ENCODE peak calls at places on chromosomes 5 and 9, in eight cellular contexts. S is uterus; Q is activated CD8-positive, alpha-beta T cell treated with anti-CD3 and anti-CD28 coated beads for 36 hours; Z is Caco-2; K is psoas muscle; E is activated B cell treated with CpG ODN at 0.5 μM for 24 hours; M is B cell; L is keratinocyte. A is an unnamed sample.

GRCh38 chr9:124758061-124758460 is 13.1 kb downstream of the NR6A1 start:
- DNase-seq in S (no peak), Q (no peak), Z (no peak), K (no peak), E (no peak), M (no peak), L (no peak), A (no peak)

GRCh38 chr9:74846771-74847170 is 41.0 kb downstream of the TRPM6 start:
- DNase-seq in S (no peak), Q (no peak), Z (no peak), K (no peak), E (no peak), M (no peak), L (no peak), A (no peak)

GRCh38 chr9:136629879-136630661 is 32.6 kb upstream of the EGFL7 start:
- DNase-seq in S (peak; percentile 54), Q (peak; percentile 82), Z (peak; percentile 85), K (peak; percentile 68), E (peak; percentile 54), M (peak; percentile 68), L (no peak), A (no peak)

GRCh38 chr9:37412431-37413151 is 9.9 kb upstream of the GRHPR start:
- DNase-seq in S (no peak), Q (no peak), Z (no peak), K (peak; percentile 81), E (no peak), M (no peak), L (peak; percentile 41), A (no peak)

GRCh38 chr5:176394881-176395675 is 6.5 kb downstream of the HIGD2A start:
- DNase-seq in S (no peak), Q (no peak), Z (no peak), K (no peak), E (no peak), M (no peak), L (no peak), A (no peak)

GRCh38 chr5:157532022-157532421 is 43.6 kb downstream of the ADAM19 start:
- DNase-seq in S (no peak), Q (no peak), Z (no peak), K (no peak), E (no peak), M (no peak), L (no peak), A (no peak)

GRCh38 chr5:21806943-21807342 is 1046.2 kb downstream of the CDH12 start:
- DNase-seq in S (no peak), Q (no peak), Z (no peak), K (no peak), E (no peak), M (no peak), L (peak; percentile 15), A (peak; percentile 40)

GRCh38 chr5:170746952-170747340 is 36.6 kb upstream of the GABRP start:
- DNase-seq in S (no peak), Q (no peak), Z (no peak), K (no peak), E (no peak), M (no peak), L (no peak), A (no peak)

GRCh38 chr9:121581775-121582600 is 69.4 kb upstream of the DAB2IP start:
- DNase-seq in S (no peak), Q (no peak), Z (no peak), K (no peak), E (no peak), M (no peak), L (no peak), A (no peak)

GRCh38 chr5:159149085-159149484 is 49.4 kb upstream of the EBF1 start:
- DNase-seq in S (no peak), Q (no peak), Z (no peak), K (no peak), E (no peak), M (no peak), L (no peak), A (no peak)

GRCh38 chr5:151696470-151697061 is 9.9 kb upstream of the SPARC start:
- DNase-seq in S (peak; percentile 89), Q (no peak), Z (no peak), K (peak; percentile 81), E (no peak), M (no peak), L (no peak), A (no peak)

GRCh38 chr5:160375166-160375565 is 4.7 kb upstream of the C1QTNF2 start:
- DNase-seq in S (no peak), Q (no peak), Z (no peak), K (no peak), E (no peak), M (no peak), L (no peak), A (no peak)

GRCh38 chr5:159430361-159431018 is 100.2 kb upstream of the IL12B start:
- DNase-seq in S (no peak), Q (no peak), Z (no peak), K (no peak), E (no peak), M (no peak), L (no peak), A (no peak)

GRCh38 chr5:170498811-170499210 is 5.0 kb upstream of the KCNIP1 start:
- DNase-seq in S (no peak), Q (no peak), Z (no peak), K (no peak), E (no peak), M (no peak), L (no peak), A (no peak)

DNA sequence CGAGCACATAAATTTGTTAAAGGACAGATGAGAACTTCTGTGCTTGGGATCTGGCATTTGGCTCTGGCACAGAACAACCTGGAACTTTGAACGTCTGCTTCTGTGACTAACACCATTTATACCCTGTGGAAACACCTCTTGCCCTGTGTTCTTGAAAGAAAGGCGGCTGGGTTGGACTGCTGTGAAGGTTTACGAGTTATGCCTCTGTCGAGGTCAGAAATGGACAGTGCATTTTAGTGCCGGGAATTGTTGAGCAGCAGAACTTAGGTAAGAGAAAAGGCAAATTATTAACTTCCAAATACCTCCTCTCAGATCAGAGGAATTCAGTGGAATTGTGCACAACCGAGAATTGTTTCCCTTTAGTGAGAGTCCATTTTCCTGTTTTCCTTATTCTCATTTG is 14.1 kb upstream of the INIP start:
- DNase-seq in S (no peak), Q (no peak), Z (peak; percentile 52), K (no peak), E (no peak), M (no peak), L (no peak), A (peak; percentile 88)
- TF ChIP-seq CTCF in S (no peak), Q (no peak), Z (no peak), K (no peak), E (no peak), M (no peak), L (no peak), A (no peak)

GRCh38 chr5:113043491-113043931 is 66.9 kb downstream of the DCP2 start:
- DNase-seq in S (peak; percentile 29), Q (peak; percentile 59), Z (peak; percentile 42), K (peak; percentile 59), E (no peak), M (no peak), L (no peak), A (no peak)
- TF ChIP-seq CTCF in S (peak; percentile 8), Q (peak; percentile 63), Z (no peak), K (no peak), E (no peak), M (no peak), L (no peak), A (peak; percentile 42)

DNA sequence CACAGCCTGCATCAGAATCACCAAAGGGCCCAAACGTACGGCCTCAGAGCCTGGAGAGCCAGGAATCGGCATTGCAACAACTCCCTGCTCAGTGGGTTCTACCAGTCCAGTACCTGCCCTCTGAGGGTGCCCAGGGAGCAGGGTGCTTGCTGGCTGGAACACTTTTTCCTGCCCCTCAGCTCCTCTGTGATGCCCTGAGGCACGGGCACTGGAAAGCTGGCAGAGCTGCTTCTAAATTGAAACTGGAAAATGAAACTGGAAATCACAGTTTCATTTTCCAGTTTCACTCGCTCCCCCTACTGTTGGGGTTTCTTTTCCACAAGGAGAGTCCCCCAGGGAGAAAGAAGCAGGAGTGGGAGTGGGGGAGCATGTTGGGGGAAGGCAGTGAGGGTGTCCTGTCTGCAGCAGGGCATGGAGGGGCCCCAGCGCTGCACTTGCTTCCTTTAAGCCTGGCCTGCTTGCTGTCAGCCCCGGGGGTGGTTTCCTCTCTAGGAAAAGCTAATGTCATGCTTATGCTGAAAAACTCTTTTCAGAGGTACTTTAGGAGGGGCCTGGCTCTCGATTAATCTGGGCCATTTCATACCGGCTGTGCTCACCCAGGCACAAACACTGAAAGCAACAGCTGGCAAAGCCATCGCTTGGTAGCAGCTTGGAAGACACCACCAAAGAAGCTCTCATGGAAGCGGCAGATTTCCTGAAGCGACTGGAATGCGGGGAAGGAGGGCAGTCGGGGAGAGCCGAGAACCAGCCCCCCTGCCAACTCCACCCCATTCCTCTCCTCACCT is 26.2 kb downstream of the IRF1 start:
- DNase-seq in S (peak; percentile 13), Q (peak; percentile 76), Z (no peak), K (no peak), E (no peak), M (no peak), L (no peak), A (no peak)
- TF ChIP-seq CTCF in S (peak; percentile 5), Q (no peak), Z (no peak), K (no peak), E (no peak), M (peak; percentile 32), L (no peak), A (peak; percentile 36)

GRCh38 chr5:174336479-174336878 is 291.0 kb downstream of the NSG2 start:
- DNase-seq in S (no peak), Q (no peak), Z (no peak), K (no peak), E (no peak), M (no peak), L (no peak), A (no peak)
- TF ChIP-seq CTCF in S (no peak), Q (no peak), Z (no peak), K (no peak), E (no peak), M (no peak), L (no peak), A (no peak)

GRCh38 chr5:154734670-154735248 is 20.4 kb upstream of the LARP1 start:
- DNase-seq in S (no peak), Q (no peak), Z (no peak), K (no peak), E (no peak), M (no peak), L (no peak), A (no peak)
- TF ChIP-seq CTCF in S (no peak), Q (no peak), Z (no peak), K (no peak), E (no peak), M (no peak), L (no peak), A (no peak)